ENCODE peak calls at places on chromosomes 3 and 15, in nine cellular contexts. R is Panc1, Z is pancreas, V is left lung, J is AG04450, W is stomach, C is WERI-Rb-1, M is left ventricle myocardium inferior, S is right atrium auricular region. I is an unnamed sample.

GRCh38 chr3:40452876-40453730 is 4.0 kb upstream of the RPL14 start:
- DNase-seq in R (peak; percentile 87), Z (peak; percentile 91), V (peak; percentile 99), J (peak; percentile 95), W (peak; percentile 98), C (peak; percentile 98), M (peak; percentile 97), S (peak; percentile 99), I (peak; percentile 99)

GRCh38 chr3:47850062-47850802 is 47.3 kb downstream of the DHX30 start:
- DNase-seq in R (no peak), Z (no peak), V (no peak), J (peak; percentile 18), W (no peak), C (peak; percentile 36), M (no peak), S (no peak), I (no peak)

GRCh38 chr3:123410149-123410515 is 38.8 kb downstream of the ADCY5 start:
- DNase-seq in R (no peak), Z (peak; percentile 32), V (no peak), J (no peak), W (no peak), C (no peak), M (no peak), S (no peak), I (no peak)

GRCh38 chr3:10511809-10512494 is 6.6 kb upstream of the ATP2B2 start:
- DNase-seq in R (no peak), Z (no peak), V (no peak), J (peak; percentile 11), W (no peak), C (no peak), M (no peak), S (no peak), I (no peak)

GRCh38 chr3:163916596-163917560 is 1161.4 kb downstream of the SI start:
- DNase-seq in R (no peak), Z (no peak), V (no peak), J (no peak), W (peak; percentile 29), C (peak; percentile 41), M (no peak), S (no peak), I (no peak)

GRCh38 chr3:7543294-7543693 is 682.4 kb downstream of the GRM7 start:
- DNase-seq in R (no peak), Z (no peak), V (peak; percentile 32), J (no peak), W (no peak), C (no peak), M (no peak), S (no peak), I (no peak)

GRCh38 chr3:37945407-37945802 is 45.2 kb upstream of the VILL start:
- DNase-seq in R (no peak), Z (no peak), V (no peak), J (no peak), W (no peak), C (no peak), M (no peak), S (no peak), I (no peak)

GRCh38 chr3:23800731-23801130 is 5.0 kb upstream of the UBE2E1 start:
- DNase-seq in R (no peak), Z (no peak), V (no peak), J (no peak), W (no peak), C (no peak), M (no peak), S (no peak), I (no peak)

GRCh38 chr15:70701891-70702568 is 61.3 kb downstream of the UACA start:
- DNase-seq in R (peak; percentile 75), Z (no peak), V (no peak), J (no peak), W (no peak), C (no peak), M (no peak), S (no peak), I (no peak)

GRCh38 chr3:134009345-134010000 is 20.3 kb downstream of the SLCO2A1 start:
- DNase-seq in R (no peak), Z (no peak), V (no peak), J (no peak), W (no peak), C (no peak), M (no peak), S (no peak), I (no peak)

GRCh38 chr3:130772124-130772523 is 25.5 kb upstream of the PIK3R4 start:
- DNase-seq in R (no peak), Z (no peak), V (no peak), J (no peak), W (no peak), C (no peak), M (no peak), S (no peak), I (no peak)

GRCh38 chr3:41328916-41329315 is 129.6 kb downstream of the CTNNB1 start:
- DNase-seq in R (no peak), Z (no peak), V (no peak), J (no peak), W (no peak), C (no peak), M (no peak), S (no peak), I (no peak)

GRCh38 chr3:133643611-133644010 is 18.1 kb downstream of the TOPBP1 start:
- DNase-seq in R (no peak), Z (no peak), V (no peak), J (no peak), W (no peak), C (no peak), M (no peak), S (no peak), I (no peak)

GRCh38 chr3:112376413-112376812 is 43.5 kb downstream of the CD200 start:
- DNase-seq in R (no peak), Z (no peak), V (no peak), J (no peak), W (no peak), C (no peak), M (no peak), S (no peak), I (no peak)

GRCh38 chr3:31227152-31227581 is 305.6 kb upstream of the STT3B start:
- DNase-seq in R (no peak), Z (no peak), V (no peak), J (no peak), W (no peak), C (no peak), M (no peak), S (no peak), I (no peak)

GRCh38 chr3:69085543-69086132 is 901 bp downstream of the ARL6IP5 start:
- DNase-seq in R (no peak), Z (no peak), V (peak; percentile 76), J (no peak), W (peak; percentile 33), C (peak; percentile 17), M (peak; percentile 50), S (no peak), I (peak; percentile 77)

GRCh38 chr3:11509175-11510000 is 134.3 kb downstream of the VGLL4 start:
- DNase-seq in R (no peak), Z (peak; percentile 67), V (no peak), J (peak; percentile 93), W (peak; percentile 77), C (peak; percentile 38), M (peak; percentile 70), S (peak; percentile 88), I (peak; percentile 87)

GRCh38 chr3:64131755-64132154 is 93.5 kb downstream of the PRICKLE2 start:
- DNase-seq in R (no peak), Z (no peak), V (no peak), J (no peak), W (no peak), C (peak; percentile 52), M (no peak), S (no peak), I (no peak)

GRCh38 chr15:56886450-56886856 is 32.0 kb upstream of the TCF12 start:
- DNase-seq in R (no peak), Z (no peak), V (no peak), J (no peak), W (no peak), C (no peak), M (no peak), S (no peak), I (no peak)
- H3K27ac ChIP-seq in R (peak overlapping the region; percentile 96), Z (peak overlapping the region; percentile 99), V (peak overlapping the region; percentile 95), J (peak overlapping the region; percentile 95), W (peak overlapping the region; percentile 94), C (peak overlapping the region; percentile 90), M (peak overlapping the region; percentile 99), S (peak overlapping the region; percentile 97), I (peak overlapping the region; percentile 97)

GRCh38 chr15:92807971-92808571 is 92.1 kb upstream of the CHD2 start:
- DNase-seq in R (no peak), Z (no peak), V (no peak), J (no peak), W (no peak), C (no peak), M (no peak), S (no peak), I (no peak)
- H3K4me3 ChIP-seq in R (peak overlapping the region; percentile 44), Z (peak overlapping the region; percentile 42), V (peak overlapping the region; percentile 42), J (no peak overlapping the region), W (peak overlapping the region; percentile 55), C (peak overlapping the region; percentile 68), M (peak overlapping the region; percentile 75), S (peak overlapping the region; percentile 33), I (peak overlapping the region; percentile 70)

GRCh38 chr3:113552851-113553250 is 20.5 kb downstream of the SIDT1 start:
- DNase-seq in R (no peak), Z (no peak), V (no peak), J (no peak), W (no peak), C (no peak), M (no peak), S (no peak), I (no peak)
- TF ChIP-seq CTCF in R (peak; percentile 9), Z (no peak), V (no peak), J (no peak), W (no peak), C (no peak), M (no peak), S (no peak), I (no peak)

GRCh38 chr3:141432904-141433303 is 53.9 kb upstream of the RASA2 start:
- DNase-seq in R (no peak), Z (no peak), V (no peak), J (no peak), W (no peak), C (no peak), M (no peak), S (no peak), I (no peak)

GRCh38 chr3:141434255-141434654 is 52.6 kb upstream of the RASA2 start:
- DNase-seq in R (no peak), Z (no peak), V (no peak), J (no peak), W (no peak), C (no peak), M (no peak), S (no peak), I (no peak)

GRCh38 chr3:141431411-141432378 is 55.1 kb upstream of the RASA2 start:
- DNase-seq in R (no peak), Z (no peak), V (no peak), J (no peak), W (no peak), C (no peak), M (no peak), S (no peak), I (no peak)

GRCh38 chr3:141439589-141439988 is 47.2 kb upstream of the RASA2 start:
- DNase-seq in R (no peak), Z (no peak), V (no peak), J (no peak), W (no peak), C (no peak), M (no peak), S (no peak), I (no peak)

DNA sequence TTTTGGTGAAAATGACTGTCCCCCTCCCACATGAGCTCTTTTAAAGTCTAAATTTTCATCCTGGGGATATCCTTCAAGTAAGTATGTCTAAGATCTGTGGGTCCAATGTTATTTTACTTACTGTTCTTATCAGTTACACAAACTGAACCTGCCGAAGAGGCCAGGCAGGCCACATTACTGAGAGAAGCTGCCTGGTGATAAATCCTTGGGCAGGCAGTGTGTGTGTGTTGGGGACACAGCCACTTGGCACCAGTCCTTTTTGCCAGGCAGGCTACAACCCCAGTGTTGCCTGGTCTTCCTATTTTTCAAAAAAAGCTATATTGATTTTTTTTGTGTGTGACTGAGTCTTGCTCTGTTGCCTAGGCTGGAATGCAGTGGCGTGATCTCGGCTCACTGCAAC is 50.6 kb upstream of the RASA2 start:
- DNase-seq in R (no peak), Z (no peak), V (no peak), J (no peak), W (peak; percentile 53), C (no peak), M (no peak), S (no peak), I (no peak)
- H3K27ac ChIP-seq in R (no peak overlapping the region), Z (peak overlapping the region; percentile 27), V (no peak overlapping the region), J (no peak overlapping the region), W (peak overlapping the region; percentile 66), C (no peak overlapping the region), M (peak overlapping the region; percentile 68), S (no peak overlapping the region), I (peak overlapping the region; percentile 49)

I was measured in coronary artery.